ENCODE peak calls at places on chromosomes 13 and 19, in ten cellular contexts. G is stimulated activated CD4-positive, alpha-beta T cell treated with anti-CD3 and anti-CD28 coated beads, Interleukin-15, amount 100 ng/mL, for 24 hours; N is SW 1271; R is activated CD4-positive, CD25-positive, alpha-beta regulatory T cell treated with anti-CD3 and anti-CD28 coated beads, Interleukin-2, amount 50 U/mL, for 16 hours; Y is uterus; S is nephron progenitor cell; H is hypothalamus; F is astrocyte of the spinal cord; B is psoas muscle; O is PC-3. U is an unnamed sample.

GRCh38 chr13:114315074-114315785 is 927 bp downstream of the CHAMP1 start:
- DNase-seq in G (peak; percentile 8), N (no peak), R (no peak), Y (no peak), S (no peak), H (no peak), F (no peak), B (no peak), O (no peak), U (no peak)

GRCh38 chr13:102999498-102999897 is 66.7 kb downstream of the SLC10A2 start:
- DNase-seq in G (no peak), N (no peak), R (no peak), Y (no peak), S (no peak), H (no peak), F (no peak), B (no peak), O (no peak), U (no peak)

GRCh38 chr13:96229356-96229755 is 139.4 kb downstream of the HS6ST3 start:
- DNase-seq in G (no peak), N (peak; percentile 41), R (no peak), Y (no peak), S (no peak), H (no peak), F (no peak), B (no peak), O (peak; percentile 48), U (peak; percentile 54)

GRCh38 chr19:33171222-33171795 is 22.8 kb upstream of the LRP3 start:
- DNase-seq in G (no peak), N (no peak), R (no peak), Y (no peak), S (no peak), H (no peak), F (no peak), B (no peak), O (no peak), U (no peak)

GRCh38 chr19:10921199-10921879 is 7.1 kb downstream of the YIPF2 start:
- DNase-seq in G (no peak), N (no peak), R (no peak), Y (no peak), S (no peak), H (no peak), F (no peak), B (no peak), O (no peak), U (no peak)

GRCh38 chr13:110294146-110294545 is 12.8 kb downstream of the COL4A1 start:
- DNase-seq in G (no peak), N (no peak), R (no peak), Y (no peak), S (no peak), H (no peak), F (no peak), B (no peak), O (no peak), U (no peak)

GRCh38 chr13:104961246-104961645 is 1574.2 kb downstream of the EFNB2 start:
- DNase-seq in G (no peak), N (no peak), R (no peak), Y (no peak), S (no peak), H (no peak), F (no peak), B (no peak), O (no peak), U (no peak)

GRCh38 chr19:55638864-55639359 is 1.9 kb upstream of the ZNF580 start:
- DNase-seq in G (peak; percentile 75), N (peak; percentile 48), R (no peak), Y (no peak), S (no peak), H (peak; percentile 9), F (no peak), B (peak; percentile 60), O (peak; percentile 64), U (peak; percentile 69)

GRCh38 chr19:9032136-9032626 is 22.0 kb upstream of the MUC16 start:
- DNase-seq in G (no peak), N (no peak), R (no peak), Y (no peak), S (no peak), H (no peak), F (no peak), B (no peak), O (peak; percentile 87), U (peak; percentile 56)

GRCh38 chr19:38736036-38736412 is 8.2 kb downstream of the CAPN12 start:
- DNase-seq in G (peak; percentile 75), N (no peak), R (no peak), Y (peak; percentile 61), S (peak; percentile 58), H (no peak), F (no peak), B (no peak), O (peak; percentile 39), U (peak; percentile 92)

GRCh38 chr13:45206340-45206739 is 5.5 kb upstream of the KCTD4 start:
- DNase-seq in G (peak; percentile 12), N (peak; percentile 94), R (no peak), Y (no peak), S (no peak), H (no peak), F (peak; percentile 92), B (no peak), O (peak; percentile 89), U (no peak)

GRCh38 chr13:48909088-48909389 is 66.7 kb upstream of the FNDC3A start:
- DNase-seq in G (no peak), N (no peak), R (no peak), Y (peak; percentile 16), S (no peak), H (no peak), F (no peak), B (no peak), O (no peak), U (no peak)

GRCh38 chr13:22040810-22041364 is 370.0 kb downstream of the FGF9 start:
- DNase-seq in G (peak; percentile 12), N (peak; percentile 82), R (no peak), Y (no peak), S (no peak), H (no peak), F (no peak), B (no peak), O (no peak), U (peak; percentile 83)

GRCh38 chr19:13629687-13630357 is 123.5 kb upstream of the CACNA1A start:
- DNase-seq in G (peak; percentile 13), N (no peak), R (no peak), Y (no peak), S (no peak), H (no peak), F (peak; percentile 46), B (no peak), O (peak; percentile 81), U (peak; percentile 14)

GRCh38 chr13:112324121-112324520 is 52.0 kb upstream of the SPACA7 start:
- DNase-seq in G (no peak), N (no peak), R (no peak), Y (no peak), S (peak; percentile 28), H (no peak), F (no peak), B (no peak), O (no peak), U (no peak)

GRCh38 chr13:94020833-94021232 is 458.6 kb downstream of the DCT start:
- DNase-seq in G (no peak), N (peak; percentile 24), R (no peak), Y (no peak), S (no peak), H (no peak), F (peak; percentile 51), B (no peak), O (peak; percentile 82), U (peak; percentile 28)

GRCh38 chr19:10769533-10770491 is 51.9 kb downstream of the DNM2 start:
- DNase-seq in G (no peak), N (no peak), R (no peak), Y (peak; percentile 46), S (peak; percentile 20), H (peak; percentile 83), F (no peak), B (peak; percentile 70), O (peak; percentile 33), U (peak; percentile 18)

GRCh38 chr19:41195675-41196497 is 2.9 kb downstream of the CYP2S1 start:
- DNase-seq in G (no peak), N (no peak), R (no peak), Y (no peak), S (no peak), H (no peak), F (no peak), B (no peak), O (no peak), U (no peak)

GRCh38 chr19:1019616-1019961 is 1.3 kb downstream of the TMEM259 start:
- DNase-seq in G (no peak), N (no peak), R (no peak), Y (no peak), S (no peak), H (no peak), F (no peak), B (no peak), O (no peak), U (no peak)

GRCh38 chr19:9178901-9179300 is at the start of gene OR7D2:
- DNase-seq in G (no peak), N (no peak), R (no peak), Y (no peak), S (no peak), H (no peak), F (no peak), B (no peak), O (peak; percentile 10), U (peak; percentile 12)

U was measured in DMS53.